ENCODE peak calls at places on chromosomes 13 and 19, in five cellular contexts. T, P, B, Z and X are unnamed samples.

GRCh38 chr13:111639196-111639705 is 318.8 kb downstream of the TEX29 start:
- DNase-seq in T (no peak), B (no peak), P (no peak), Z (no peak), X (no peak)

GRCh38 chr19:11324079-11324661 is 15.3 kb downstream of the RAB3D start:
- DNase-seq in P (no peak), B (peak), Z (peak), T (peak), X (peak)

GRCh38 chr19:30743702-30744101 is 371.5 kb downstream of the ZNF536 start:
- DNase-seq in B (no peak), P (no peak), Z (no peak), T (no peak), X (no peak)

GRCh38 chr13:28394422-28394821 is 100.5 kb downstream of the FLT1 start:
- DNase-seq in T (no peak), P (no peak), Z (no peak), B (no peak), X (no peak)

GRCh38 chr13:94143624-94144350 is 335.7 kb downstream of the DCT start:
- DNase-seq in Z (no peak), P (no peak), T (no peak), B (no peak), X (no peak)

GRCh38 chr13:77184455-77184854 is 142.4 kb downstream of the MYCBP2 start:
- DNase-seq in Z (no peak), B (no peak), T (no peak), P (no peak), X (no peak)

GRCh38 chr13:109977212-109977968 is 191.0 kb upstream of the IRS2 start:
- DNase-seq in Z (no peak), T (no peak), B (no peak), P (no peak), X (no peak)

GRCh38 chr13:54185785-54186184 is 1157.2 kb downstream of the OLFM4 start:
- DNase-seq in B (no peak), Z (no peak), T (no peak), P (no peak), X (no peak)

GRCh38 chr13:79455331-79455730 is 25.6 kb upstream of the NDFIP2 start:
- DNase-seq in B (no peak), Z (no peak), P (no peak), T (no peak), X (no peak)

GRCh38 chr13:23652909-23653726 is 82.9 kb downstream of the TNFRSF19 start:
- DNase-seq in B (no peak), P (no peak), Z (no peak), T (no peak), X (no peak)

GRCh38 chr19:49231389-49231788 is 73.8 kb downstream of the TRPM4 start:
- DNase-seq in P (no peak), Z (no peak), T (no peak), B (no peak), X (no peak)

GRCh38 chr19:42422576-42423461 is 4.4 kb downstream of the LIPE start:
- DNase-seq in B (peak), T (no peak), P (peak), Z (no peak), X (peak)

GRCh38 chr19:35509861-35510625 is 3.4 kb downstream of the DMKN start:
- DNase-seq in P (peak), Z (peak), B (peak), T (peak), X (peak)

GRCh38 chr19:29845576-29846176 is 33.9 kb downstream of the CCNE1 start:
- DNase-seq in B (no peak), P (no peak), Z (peak), T (peak), X (no peak)

GRCh38 chr19:52640916-52641315 is 2.8 kb upstream of the ZNF83 start:
- DNase-seq in Z (no peak), P (no peak), T (no peak), B (no peak), X (no peak)

GRCh38 chr13:23436680-23437079 is 3.2 kb upstream of the SACS start:
- DNase-seq in T (no peak), B (no peak), P (no peak), Z (no peak), X (no peak)

GRCh38 chr19:55482967-55483671 is 1.9 kb upstream of the NAT14 start:
- DNase-seq in P (no peak), T (no peak), Z (no peak), B (no peak), X (no peak)

GRCh38 chr19:16920816-16921529 is 32.2 kb downstream of the F2RL3 start:
- DNase-seq in Z (no peak), P (no peak), T (no peak), B (no peak), X (no peak)

GRCh38 chr19:42088471-42089190 is 12.7 kb downstream of the ZNF574 start:
- DNase-seq in T (no peak), B (no peak), Z (no peak), P (no peak), X (no peak)

GRCh38 chr13:40275155-40275554 is 391.3 kb downstream of the FOXO1 start:
- DNase-seq in T (no peak), P (no peak), B (no peak), Z (no peak), X (no peak)

GRCh38 chr19:49468746-49469447 is 5.1 kb upstream of the FLT3LG start:
- DNase-seq in P (peak), Z (peak), B (no peak), T (no peak), X (peak)